ENCODE peak calls at places on chromosome 13, in nine cellular contexts. K is kidney; N is neural progenitor cell; O is breast epithelium; G is prostate gland; M is SK-N-SH; I is pancreas; W is ascending aorta; J is CD8-positive, alpha-beta memory T cell. H is an unnamed sample.

GRCh38 chr13:84821261-84821660 is 939.0 kb upstream of the SLITRK1 start:
- DNase-seq in K (no peak), N (no peak), O (no peak), G (no peak), M (peak; percentile 25), I (no peak), W (no peak), J (no peak), H (no peak)

GRCh38 chr13:112583592-112584277 is 4.2 kb downstream of the TUBGCP3 start:
- DNase-seq in K (no peak), N (no peak), O (no peak), G (no peak), M (no peak), I (peak; percentile 41), W (no peak), J (no peak), H (no peak)

GRCh38 chr13:60213236-60213746 is 49.6 kb upstream of the DIAPH3 start:
- DNase-seq in K (no peak), N (no peak), O (no peak), G (no peak), M (no peak), I (peak; percentile 41), W (no peak), J (no peak), H (no peak)

GRCh38 chr13:44096906-44097305 is 217.2 kb downstream of the LACC1 start:
- DNase-seq in K (no peak), N (no peak), O (no peak), G (no peak), M (no peak), I (no peak), W (no peak), J (no peak), H (no peak)

GRCh38 chr13:109145631-109146030 is 516.2 kb downstream of the MYO16 start:
- DNase-seq in K (no peak), N (peak; percentile 70), O (no peak), G (no peak), M (peak; percentile 79), I (no peak), W (no peak), J (no peak), H (peak; percentile 3)

GRCh38 chr13:37540228-37540627 is 58.3 kb downstream of the POSTN start:
- DNase-seq in K (no peak), N (no peak), O (no peak), G (no peak), M (no peak), I (no peak), W (no peak), J (no peak), H (no peak)

GRCh38 chr13:43994999-43995859 is 115.5 kb downstream of the LACC1 start:
- DNase-seq in K (no peak), N (no peak), O (no peak), G (no peak), M (no peak), I (no peak), W (no peak), J (no peak), H (no peak)

GRCh38 chr13:87814444-87814843 is 143.3 kb downstream of the SLITRK5 start:
- DNase-seq in K (no peak), N (no peak), O (no peak), G (no peak), M (no peak), I (no peak), W (no peak), J (no peak), H (no peak)

GRCh38 chr13:111536239-111536638 is 215.8 kb downstream of the TEX29 start:
- DNase-seq in K (no peak), N (no peak), O (no peak), G (no peak), M (no peak), I (no peak), W (no peak), J (no peak), H (no peak)

GRCh38 chr13:65336916-65337315 is 1893.2 kb downstream of the PCDH9 start:
- DNase-seq in K (no peak), N (no peak), O (no peak), G (no peak), M (no peak), I (no peak), W (no peak), J (no peak), H (no peak)

GRCh38 chr13:49627831-49628652 is at the start of gene ARL11:
- DNase-seq in K (no peak), N (peak; percentile 44), O (peak; percentile 70), G (no peak), M (no peak), I (peak; percentile 55), W (peak; percentile 72), J (peak; percentile 53), H (peak; percentile 13)

GRCh38 chr13:52026246-52026626 is 1.7 kb downstream of the UTP14C start:
- DNase-seq in K (no peak), N (no peak), O (no peak), G (no peak), M (no peak), I (no peak), W (no peak), J (no peak), H (no peak)

GRCh38 chr13:68940049-68940448 is 1167.6 kb upstream of the ATXN8OS start:
- DNase-seq in K (no peak), N (peak; percentile 51), O (no peak), G (no peak), M (no peak), I (no peak), W (no peak), J (no peak), H (no peak)

GRCh38 chr13:113855931-113856715 is 7.8 kb downstream of the GAS6 start:
- DNase-seq in K (peak; percentile 51), N (no peak), O (peak; percentile 39), G (no peak), M (no peak), I (peak; percentile 12), W (no peak), J (no peak), H (no peak)
- H3K4me1 ChIP-seq in K (peaks cover 40% of the 10 kb centered on the region), N (peaks cover 36% of the 10 kb centered on the region), O (peaks cover 20% of the 10 kb centered on the region), G (peaks cover 23% of the 10 kb centered on the region), M (peaks cover 7% of the 10 kb centered on the region), I (peaks cover 29% of the 10 kb centered on the region), W (peaks cover 23% of the 10 kb centered on the region), J (peaks cover 16% of the 10 kb centered on the region), H (peaks cover 14% of the 10 kb centered on the region)

GRCh38 chr13:45333251-45333972 is 7.6 kb downstream of the TPT1 start:
- DNase-seq in K (no peak), N (no peak), O (no peak), G (no peak), M (no peak), I (no peak), W (no peak), J (no peak), H (no peak)

GRCh38 chr13:45333973-45334922 is 6.7 kb downstream of the TPT1 start:
- DNase-seq in K (no peak), N (no peak), O (no peak), G (no peak), M (no peak), I (no peak), W (no peak), J (peak; percentile 61), H (peak; percentile 73)

GRCh38 chr13:45332831-45333219 is 8.2 kb downstream of the TPT1 start:
- DNase-seq in K (no peak), N (no peak), O (no peak), G (no peak), M (no peak), I (no peak), W (no peak), J (no peak), H (no peak)

GRCh38 chr13:45331123-45331619 is 9.8 kb downstream of the TPT1 start:
- DNase-seq in K (no peak), N (no peak), O (no peak), G (no peak), M (no peak), I (no peak), W (no peak), J (no peak), H (no peak)

GRCh38 chr13:45331981-45332830 is 8.8 kb downstream of the TPT1 start:
- DNase-seq in K (no peak), N (no peak), O (no peak), G (no peak), M (no peak), I (no peak), W (peak; percentile 81), J (no peak), H (no peak)
- H3K4me1 ChIP-seq in K (peaks cover 10% of the 10 kb centered on the region), N (no peaks in the 10 kb centered on the region), O (no peaks in the 10 kb centered on the region), G (peaks cover 3% of the 10 kb centered on the region), M (peaks cover 52% of the 10 kb centered on the region), I (peaks cover 2% of the 10 kb centered on the region), W (peaks cover 15% of the 10 kb centered on the region), J (peaks cover 76% of the 10 kb centered on the region), H (peaks cover 98% of the 10 kb centered on the region)

DNA sequence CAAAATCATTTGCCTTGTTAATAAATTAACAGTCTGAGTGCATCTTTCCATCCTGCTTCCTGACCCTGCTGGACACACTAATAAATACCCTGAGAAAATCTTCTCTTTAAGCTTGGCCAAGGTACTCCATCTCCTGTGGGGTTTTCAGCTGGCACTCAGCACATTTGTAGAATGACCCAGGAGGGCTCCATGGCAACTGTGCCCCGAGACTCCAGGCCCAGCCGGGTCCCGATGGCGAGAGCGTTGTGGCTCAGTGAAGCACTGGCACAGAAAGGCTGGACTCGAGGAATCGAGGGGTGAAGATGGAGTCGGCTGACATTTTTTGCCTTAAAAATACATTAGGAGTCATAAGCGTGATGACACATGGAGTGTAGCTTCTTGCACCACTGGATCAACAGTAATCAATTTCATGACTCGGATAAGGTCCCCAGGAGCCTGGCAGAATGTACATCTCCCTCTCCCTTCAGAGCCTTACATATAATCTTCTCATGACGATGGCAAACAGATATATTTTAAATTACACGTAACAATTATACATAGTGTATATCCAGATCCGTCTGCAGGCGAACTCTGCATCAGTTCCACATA is 85.4 kb downstream of the SLC7A1 start:
- DNase-seq in K (no peak), N (no peak), O (no peak), G (no peak), M (no peak), I (no peak), W (no peak), J (no peak), H (no peak)
- H3K4me1 ChIP-seq in K (peaks cover 5% of the 10 kb centered on the region), N (no peaks in the 10 kb centered on the region), O (no peaks in the 10 kb centered on the region), G (no peaks in the 10 kb centered on the region), M (peaks cover 4% of the 10 kb centered on the region), I (no peaks in the 10 kb centered on the region), W (no peaks in the 10 kb centered on the region), J (no peaks in the 10 kb centered on the region), H (no peaks in the 10 kb centered on the region)

GRCh38 chr13:79386125-79386822 is 19.8 kb downstream of the RBM26 start:
- DNase-seq in K (no peak), N (no peak), O (no peak), G (no peak), M (no peak), I (no peak), W (no peak), J (no peak), H (peak; percentile 20)

GRCh38 chr13:79384022-79384610 is 21.9 kb downstream of the RBM26 start:
- DNase-seq in K (no peak), N (no peak), O (no peak), G (no peak), M (no peak), I (no peak), W (no peak), J (no peak), H (no peak)

GRCh38 chr13:79387853-79388252 is 18.2 kb downstream of the RBM26 start:
- DNase-seq in K (no peak), N (no peak), O (no peak), G (no peak), M (no peak), I (no peak), W (no peak), J (no peak), H (no peak)

GRCh38 chr13:79382545-79383275 is 23.3 kb downstream of the RBM26 start:
- DNase-seq in K (no peak), N (no peak), O (no peak), G (no peak), M (no peak), I (no peak), W (no peak), J (no peak), H (no peak)

GRCh38 chr13:79385694-79386093 is 20.4 kb downstream of the RBM26 start:
- DNase-seq in K (no peak), N (no peak), O (no peak), G (no peak), M (no peak), I (no peak), W (no peak), J (no peak), H (no peak)
- H3K4me1 ChIP-seq in K (no peaks in the 10 kb centered on the region), N (no peaks in the 10 kb centered on the region), O (no peaks in the 10 kb centered on the region), G (no peaks in the 10 kb centered on the region), M (peaks cover 14% of the 10 kb centered on the region), I (peaks cover 4% of the 10 kb centered on the region), W (no peaks in the 10 kb centered on the region), J (peaks cover 59% of the 10 kb centered on the region), H (peaks cover 82% of the 10 kb centered on the region)

H was measured in CD4-positive, alpha-beta memory T cell.